ENCODE peak calls at places on chromosomes 2 and 18, in five cellular contexts. One of them, this sample, is unnamed.

GRCh38 chr2:160613466-160614153 is 120.0 kb upstream of the RBMS1 start:
- DNase-seq in astrocyte of the cerebellum: peak; percentile 64
- DNase-seq in transverse colon: no peak
- DNase-seq in fibroblast of lung: peak; percentile 79
- DNase-seq in stimulated activated CD8-positive, alpha-beta memory T cell treated with anti-CD3 and anti-CD28 coated beads, Interleukin-4, amount 100 ng/mL, for 4 hours: no peak
- DNase-seq in this sample: peak; percentile 25

GRCh38 chr2:49490710-49491109 is 336.4 kb upstream of the FSHR start:
- DNase-seq in stimulated activated CD8-positive, alpha-beta memory T cell treated with anti-CD3 and anti-CD28 coated beads, Interleukin-4, amount 100 ng/mL, for 4 hours: no peak
- DNase-seq in astrocyte of the cerebellum: no peak
- DNase-seq in transverse colon: peak; percentile 50
- DNase-seq in fibroblast of lung: no peak
- DNase-seq in this sample: peak; percentile 29

GRCh38 chr2:102434655-102435381 is 11.9 kb downstream of the IL18RAP start:
- DNase-seq in astrocyte of the cerebellum: no peak
- DNase-seq in transverse colon: no peak
- DNase-seq in fibroblast of lung: no peak
- DNase-seq in stimulated activated CD8-positive, alpha-beta memory T cell treated with anti-CD3 and anti-CD28 coated beads, Interleukin-4, amount 100 ng/mL, for 4 hours: no peak
- DNase-seq in this sample: no peak

GRCh38 chr2:216308532-216308931 is 63.8 kb downstream of the MARCHF4 start:
- DNase-seq in astrocyte of the cerebellum: peak; percentile 48
- DNase-seq in fibroblast of lung: peak; percentile 28
- DNase-seq in transverse colon: no peak
- DNase-seq in stimulated activated CD8-positive, alpha-beta memory T cell treated with anti-CD3 and anti-CD28 coated beads, Interleukin-4, amount 100 ng/mL, for 4 hours: no peak
- DNase-seq in this sample: no peak

GRCh38 chr18:75218524-75218923 is 7.9 kb downstream of the TSHZ1 start:
- DNase-seq in transverse colon: peak; percentile 83
- DNase-seq in astrocyte of the cerebellum: no peak
- DNase-seq in fibroblast of lung: no peak
- DNase-seq in stimulated activated CD8-positive, alpha-beta memory T cell treated with anti-CD3 and anti-CD28 coated beads, Interleukin-4, amount 100 ng/mL, for 4 hours: no peak
- DNase-seq in this sample: no peak

GRCh38 chr2:60414731-60415130 is 138.7 kb downstream of the BCL11A start:
- DNase-seq in astrocyte of the cerebellum: no peak
- DNase-seq in stimulated activated CD8-positive, alpha-beta memory T cell treated with anti-CD3 and anti-CD28 coated beads, Interleukin-4, amount 100 ng/mL, for 4 hours: no peak
- DNase-seq in fibroblast of lung: peak; percentile 39
- DNase-seq in transverse colon: no peak
- DNase-seq in this sample: peak; percentile 69

GRCh38 chr2:150981826-150982225 is 279.8 kb downstream of the RBM43 start:
- DNase-seq in stimulated activated CD8-positive, alpha-beta memory T cell treated with anti-CD3 and anti-CD28 coated beads, Interleukin-4, amount 100 ng/mL, for 4 hours: no peak
- DNase-seq in transverse colon: no peak
- DNase-seq in fibroblast of lung: peak; percentile 21
- DNase-seq in astrocyte of the cerebellum: peak; percentile 4
- DNase-seq in this sample: no peak

GRCh38 chr18:9902832-9903231 is 11.0 kb upstream of the VAPA start:
- DNase-seq in fibroblast of lung: no peak
- DNase-seq in stimulated activated CD8-positive, alpha-beta memory T cell treated with anti-CD3 and anti-CD28 coated beads, Interleukin-4, amount 100 ng/mL, for 4 hours: no peak
- DNase-seq in astrocyte of the cerebellum: no peak
- DNase-seq in transverse colon: no peak
- DNase-seq in this sample: no peak

GRCh38 chr2:68779595-68779994 is 45.0 kb downstream of the ARHGAP25 start:
- DNase-seq in astrocyte of the cerebellum: no peak
- DNase-seq in stimulated activated CD8-positive, alpha-beta memory T cell treated with anti-CD3 and anti-CD28 coated beads, Interleukin-4, amount 100 ng/mL, for 4 hours: no peak
- DNase-seq in fibroblast of lung: no peak
- DNase-seq in transverse colon: no peak
- DNase-seq in this sample: no peak

GRCh38 chr2:23566236-23567142 is 181.5 kb downstream of the KLHL29 start:
- DNase-seq in fibroblast of lung: no peak
- DNase-seq in astrocyte of the cerebellum: no peak
- DNase-seq in transverse colon: no peak
- DNase-seq in stimulated activated CD8-positive, alpha-beta memory T cell treated with anti-CD3 and anti-CD28 coated beads, Interleukin-4, amount 100 ng/mL, for 4 hours: no peak
- DNase-seq in this sample: no peak

GRCh38 chr18:59988098-59988706 is 88.4 kb downstream of the PMAIP1 start:
- DNase-seq in stimulated activated CD8-positive, alpha-beta memory T cell treated with anti-CD3 and anti-CD28 coated beads, Interleukin-4, amount 100 ng/mL, for 4 hours: peak; percentile 5
- DNase-seq in fibroblast of lung: peak; percentile 81
- DNase-seq in astrocyte of the cerebellum: peak; percentile 64
- DNase-seq in transverse colon: peak; percentile 46
- DNase-seq in this sample: peak; percentile 17

GRCh38 chr2:233171344-233171743 is 80.1 kb upstream of the ATG16L1 start:
- DNase-seq in stimulated activated CD8-positive, alpha-beta memory T cell treated with anti-CD3 and anti-CD28 coated beads, Interleukin-4, amount 100 ng/mL, for 4 hours: no peak
- DNase-seq in astrocyte of the cerebellum: no peak
- DNase-seq in fibroblast of lung: no peak
- DNase-seq in transverse colon: no peak
- DNase-seq in this sample: no peak

GRCh38 chr2:224444011-224444410 is 42.1 kb upstream of the FAM124B start:
- DNase-seq in fibroblast of lung: no peak
- DNase-seq in astrocyte of the cerebellum: no peak
- DNase-seq in transverse colon: no peak
- DNase-seq in stimulated activated CD8-positive, alpha-beta memory T cell treated with anti-CD3 and anti-CD28 coated beads, Interleukin-4, amount 100 ng/mL, for 4 hours: no peak
- DNase-seq in this sample: no peak

GRCh38 chr2:215392164-215392563 is 43.7 kb downstream of the FN1 start:
- DNase-seq in transverse colon: no peak
- DNase-seq in astrocyte of the cerebellum: no peak
- DNase-seq in fibroblast of lung: no peak
- DNase-seq in stimulated activated CD8-positive, alpha-beta memory T cell treated with anti-CD3 and anti-CD28 coated beads, Interleukin-4, amount 100 ng/mL, for 4 hours: no peak
- DNase-seq in this sample: no peak

GRCh38 chr2:189581354-189582139 is 961 bp upstream of the SLC40A1 start:
- DNase-seq in transverse colon: peak; percentile 30
- DNase-seq in fibroblast of lung: no peak
- DNase-seq in astrocyte of the cerebellum: no peak
- DNase-seq in stimulated activated CD8-positive, alpha-beta memory T cell treated with anti-CD3 and anti-CD28 coated beads, Interleukin-4, amount 100 ng/mL, for 4 hours: no peak
- DNase-seq in this sample: no peak

GRCh38 chr18:808086-808485 is 4.0 kb downstream of the YES1 start:
- DNase-seq in fibroblast of lung: peak; percentile 33
- DNase-seq in astrocyte of the cerebellum: no peak
- DNase-seq in stimulated activated CD8-positive, alpha-beta memory T cell treated with anti-CD3 and anti-CD28 coated beads, Interleukin-4, amount 100 ng/mL, for 4 hours: no peak
- DNase-seq in transverse colon: no peak
- DNase-seq in this sample: no peak

GRCh38 chr2:181949047-181949446 is 36.6 kb upstream of the PPP1R1C start:
- DNase-seq in fibroblast of lung: no peak
- DNase-seq in transverse colon: no peak
- DNase-seq in stimulated activated CD8-positive, alpha-beta memory T cell treated with anti-CD3 and anti-CD28 coated beads, Interleukin-4, amount 100 ng/mL, for 4 hours: no peak
- DNase-seq in astrocyte of the cerebellum: no peak
- DNase-seq in this sample: no peak

GRCh38 chr2:113886479-113887383 is 3.2 kb upstream of the ACTR3 start:
- DNase-seq in astrocyte of the cerebellum: peak; percentile 40
- DNase-seq in stimulated activated CD8-positive, alpha-beta memory T cell treated with anti-CD3 and anti-CD28 coated beads, Interleukin-4, amount 100 ng/mL, for 4 hours: no peak
- DNase-seq in fibroblast of lung: peak; percentile 85
- DNase-seq in transverse colon: peak; percentile 72
- DNase-seq in this sample: peak; percentile 88

GRCh38 chr2:121074322-121074932 is 210.6 kb downstream of the TFCP2L1 start:
- DNase-seq in fibroblast of lung: no peak
- DNase-seq in transverse colon: no peak
- DNase-seq in stimulated activated CD8-positive, alpha-beta memory T cell treated with anti-CD3 and anti-CD28 coated beads, Interleukin-4, amount 100 ng/mL, for 4 hours: no peak
- DNase-seq in astrocyte of the cerebellum: no peak
- DNase-seq in this sample: no peak

GRCh38 chr2:58283931-58284330 is 42.8 kb upstream of the FANCL start:
- DNase-seq in stimulated activated CD8-positive, alpha-beta memory T cell treated with anti-CD3 and anti-CD28 coated beads, Interleukin-4, amount 100 ng/mL, for 4 hours: no peak
- DNase-seq in transverse colon: no peak
- DNase-seq in fibroblast of lung: no peak
- DNase-seq in astrocyte of the cerebellum: no peak
- DNase-seq in this sample: peak; percentile 66

GRCh38 chr2:128557841-128558241 is 239.2 kb upstream of the HS6ST1 start:
- DNase-seq in fibroblast of lung: peak; percentile 64
- DNase-seq in astrocyte of the cerebellum: no peak
- DNase-seq in stimulated activated CD8-positive, alpha-beta memory T cell treated with anti-CD3 and anti-CD28 coated beads, Interleukin-4, amount 100 ng/mL, for 4 hours: no peak
- DNase-seq in transverse colon: no peak
- DNase-seq in this sample: no peak

GRCh38 chr2:37707393-37707792 is 36.0 kb upstream of the CDC42EP3 start:
- DNase-seq in stimulated activated CD8-positive, alpha-beta memory T cell treated with anti-CD3 and anti-CD28 coated beads, Interleukin-4, amount 100 ng/mL, for 4 hours: no peak
- DNase-seq in astrocyte of the cerebellum: no peak
- DNase-seq in transverse colon: no peak
- DNase-seq in fibroblast of lung: no peak
- DNase-seq in this sample: no peak

GRCh38 chr2:146523218-146523617 is 1321.6 kb upstream of the ACVR2A start:
- DNase-seq in transverse colon: no peak
- DNase-seq in astrocyte of the cerebellum: no peak
- DNase-seq in fibroblast of lung: peak; percentile 50
- DNase-seq in stimulated activated CD8-positive, alpha-beta memory T cell treated with anti-CD3 and anti-CD28 coated beads, Interleukin-4, amount 100 ng/mL, for 4 hours: no peak
- DNase-seq in this sample: no peak

GRCh38 chr2:84293791-84294380 is 165.2 kb downstream of the SUCLG1 start:
- DNase-seq in astrocyte of the cerebellum: no peak
- DNase-seq in fibroblast of lung: no peak
- DNase-seq in stimulated activated CD8-positive, alpha-beta memory T cell treated with anti-CD3 and anti-CD28 coated beads, Interleukin-4, amount 100 ng/mL, for 4 hours: no peak
- DNase-seq in transverse colon: no peak
- DNase-seq in this sample: no peak

GRCh38 chr2:106197878-106198277 is 3.8 kb upstream of the UXS1 start:
- DNase-seq in fibroblast of lung: peak; percentile 68
- DNase-seq in astrocyte of the cerebellum: peak; percentile 91
- DNase-seq in stimulated activated CD8-positive, alpha-beta memory T cell treated with anti-CD3 and anti-CD28 coated beads, Interleukin-4, amount 100 ng/mL, for 4 hours: no peak
- DNase-seq in transverse colon: no peak
- DNase-seq in this sample: peak; percentile 13

GRCh38 chr2:133993160-133993559 is 260.7 kb upstream of the MGAT5 start:
- DNase-seq in stimulated activated CD8-positive, alpha-beta memory T cell treated with anti-CD3 and anti-CD28 coated beads, Interleukin-4, amount 100 ng/mL, for 4 hours: no peak
- DNase-seq in fibroblast of lung: no peak
- DNase-seq in astrocyte of the cerebellum: no peak
- DNase-seq in transverse colon: no peak
- DNase-seq in this sample: no peak

GRCh38 chr2:184370954-184371353 is 227.4 kb upstream of the ZNF804A start:
- DNase-seq in transverse colon: no peak
- DNase-seq in fibroblast of lung: no peak
- DNase-seq in astrocyte of the cerebellum: no peak
- DNase-seq in stimulated activated CD8-positive, alpha-beta memory T cell treated with anti-CD3 and anti-CD28 coated beads, Interleukin-4, amount 100 ng/mL, for 4 hours: no peak
- DNase-seq in this sample: no peak

GRCh38 chr2:202339052-202339870 is 36.9 kb upstream of the BMPR2 start:
- DNase-seq in stimulated activated CD8-positive, alpha-beta memory T cell treated with anti-CD3 and anti-CD28 coated beads, Interleukin-4, amount 100 ng/mL, for 4 hours: no peak
- DNase-seq in transverse colon: no peak
- DNase-seq in fibroblast of lung: peak; percentile 71
- DNase-seq in astrocyte of the cerebellum: no peak
- DNase-seq in this sample: no peak

GRCh38 chr2:227402959-227403358 is 15.2 kb upstream of the SCYGR1 start:
- DNase-seq in astrocyte of the cerebellum: no peak
- DNase-seq in transverse colon: no peak
- DNase-seq in stimulated activated CD8-positive, alpha-beta memory T cell treated with anti-CD3 and anti-CD28 coated beads, Interleukin-4, amount 100 ng/mL, for 4 hours: no peak
- DNase-seq in fibroblast of lung: no peak
- DNase-seq in this sample: no peak

GRCh38 chr2:72035518-72036172 is 112.0 kb downstream of the CYP26B1 start:
- DNase-seq in astrocyte of the cerebellum: no peak
- DNase-seq in fibroblast of lung: peak; percentile 6
- DNase-seq in transverse colon: no peak
- DNase-seq in stimulated activated CD8-positive, alpha-beta memory T cell treated with anti-CD3 and anti-CD28 coated beads, Interleukin-4, amount 100 ng/mL, for 4 hours: no peak
- DNase-seq in this sample: no peak

GRCh38 chr2:157420771-157421323 is 23.0 kb downstream of the CYTIP start:
- DNase-seq in fibroblast of lung: peak; percentile 49
- DNase-seq in astrocyte of the cerebellum: no peak
- DNase-seq in transverse colon: no peak
- DNase-seq in stimulated activated CD8-positive, alpha-beta memory T cell treated with anti-CD3 and anti-CD28 coated beads, Interleukin-4, amount 100 ng/mL, for 4 hours: no peak
- DNase-seq in this sample: no peak